ENCODE peak calls at places on chromosome 1, in nine cellular contexts. W, E, G, A, Y, S, X, R and T are unnamed samples.
A peak's percentile ranks its signal among the peaks of the same experiment; 100 is the strongest.

GRCh38 chr1:156608036-156608674 is 6.9 kb upstream of the GPATCH4 start:
- DNase-seq in W (no peak), E (peak; percentile 73), G (peak; percentile 61), A (peak; percentile 84), Y (no peak), S (peak; percentile 70), X (peak; percentile 63), R (peak; percentile 92), T (peak; percentile 70)

GRCh38 chr1:244050835-244051444 is at the start of gene ZBTB18:
- DNase-seq in W (no peak), E (peak; percentile 83), G (no peak), A (no peak), Y (no peak), S (peak; percentile 82), X (no peak), R (no peak), T (no peak)

GRCh38 chr1:180198186-180198585 is 31.9 kb upstream of the LHX4 start:
- DNase-seq in W (no peak), E (no peak), G (no peak), A (no peak), Y (no peak), S (no peak), X (no peak), R (no peak), T (no peak)

GRCh38 chr1:149916927-149917310 is 725 bp downstream of the SV2A start:
- DNase-seq in W (no peak), E (no peak), G (no peak), A (no peak), Y (no peak), S (no peak), X (no peak), R (no peak), T (no peak)

GRCh38 chr1:54998677-54999076 is at the start of gene BSND:
- DNase-seq in W (no peak), E (no peak), G (no peak), A (no peak), Y (no peak), S (no peak), X (no peak), R (no peak), T (no peak)

GRCh38 chr1:159953866-159954515 is at the start of gene SLAMF9:
- DNase-seq in W (no peak), E (peak; percentile 22), G (no peak), A (peak; percentile 18), Y (no peak), S (peak; percentile 44), X (no peak), R (no peak), T (no peak)

GRCh38 chr1:42035205-42035829 is 116.6 kb upstream of the HIVEP3 start:
- DNase-seq in W (no peak), E (peak; percentile 55), G (no peak), A (peak; percentile 18), Y (peak; percentile 66), S (peak; percentile 61), X (peak; percentile 42), R (peak; percentile 76), T (peak; percentile 79)

GRCh38 chr1:88697503-88697902 is 13.4 kb downstream of the PKN2 start:
- DNase-seq in W (no peak), E (peak; percentile 57), G (no peak), A (no peak), Y (no peak), S (peak; percentile 27), X (no peak), R (no peak), T (no peak)

GRCh38 chr1:44819257-44819593 is 10.9 kb downstream of the BTBD19 start:
- DNase-seq in W (no peak), E (no peak), G (no peak), A (no peak), Y (no peak), S (no peak), X (no peak), R (no peak), T (no peak)

GRCh38 chr1:16018749-16019515 is 1.1 kb upstream of the HSPB7 start:
- DNase-seq in W (no peak), E (no peak), G (no peak), A (no peak), Y (no peak), S (no peak), X (no peak), R (no peak), T (no peak)